ENCODE peak calls at places on chromosomes 5 and 9, in four cellular contexts. Z, U, N and E are unnamed samples.

GRCh38 chr9:135479469-135480052 is at the start of gene PPP1R26:
- DNase-seq in Z (no peak), U (peak; percentile 48), N (peak; percentile 45), E (no peak)

GRCh38 chr5:122845253-122846050 is at the start of gene SNX24:
- DNase-seq in Z (peak; percentile 82), U (peak; percentile 86), N (peak; percentile 78), E (no peak)

GRCh38 chr5:37776826-37777225 is 63.0 kb downstream of the GDNF start:
- DNase-seq in N (no peak), U (no peak), Z (no peak), E (no peak)

GRCh38 chr5:43061352-43061751 is 21.2 kb upstream of the ANXA2R start:
- DNase-seq in N (no peak), Z (no peak), U (no peak), E (no peak)

GRCh38 chr5:37014321-37014720 is 137.8 kb downstream of the NIPBL start:
- DNase-seq in Z (no peak), N (no peak), U (no peak), E (no peak)

GRCh38 chr9:94879230-94879629 is 152.7 kb downstream of the AOPEP start:
- DNase-seq in U (no peak), Z (no peak), N (no peak), E (no peak)

GRCh38 chr9:114445616-114446015 is 57.8 kb upstream of the AKNA start:
- DNase-seq in Z (no peak), U (no peak), N (no peak), E (no peak)

GRCh38 chr9:91734371-91734981 is 215.6 kb downstream of the ROR2 start:
- DNase-seq in Z (no peak), U (peak; percentile 80), N (peak; percentile 45), E (no peak)

GRCh38 chr5:139650689-139651501 is 2.7 kb downstream of the CXXC5 start:
- DNase-seq in N (no peak), U (peak; percentile 85), Z (peak; percentile 92), E (no peak)

GRCh38 chr5:72531496-72532190 is 24.4 kb upstream of the ZNF366 start:
- DNase-seq in N (no peak), Z (no peak), U (no peak), E (no peak)

GRCh38 chr9:68907910-68908309 is 106.0 kb downstream of the PRKACG start:
- DNase-seq in U (no peak), N (no peak), Z (no peak), E (no peak)

GRCh38 chr9:20684035-20684864 is at the start of gene FOCAD:
- DNase-seq in U (peak; percentile 98), Z (peak; percentile 97), N (peak; percentile 88), E (peak; percentile 83)

GRCh38 chr5:1545798-1546355 is 22.1 kb upstream of the LPCAT1 start:
- DNase-seq in Z (no peak), N (no peak), U (no peak), E (peak; percentile 99)

GRCh38 chr5:8012131-8012977 is 143.4 kb downstream of the MTRR start:
- DNase-seq in U (no peak), N (no peak), Z (no peak), E (no peak)

GRCh38 chr5:59599729-59600128 is 293.8 kb downstream of the PDE4D start:
- DNase-seq in U (no peak), Z (peak; percentile 25), N (no peak), E (no peak)

GRCh38 chr9:128323192-128323730 is 622 bp downstream of the COQ4 start:
- DNase-seq in U (no peak), Z (no peak), N (no peak), E (no peak)

GRCh38 chr9:36928670-36929349 is 105.3 kb downstream of the PAX5 start:
- DNase-seq in Z (no peak), N (no peak), U (no peak), E (no peak)

GRCh38 chr9:135413461-135413860 is 66.1 kb upstream of the PPP1R26 start:
- DNase-seq in N (no peak), U (no peak), Z (no peak), E (no peak)

GRCh38 chr5:109394806-109395205 is 15.0 kb downstream of the PJA2 start:
- DNase-seq in U (no peak), Z (no peak), N (no peak), E (no peak)

GRCh38 chr9:107858260-107858659 is 368.7 kb upstream of the KLF4 start:
- DNase-seq in U (no peak), N (no peak), Z (no peak), E (no peak)

GRCh38 chr5:55176176-55176818 is 3.3 kb upstream of the CDC20B start:
- DNase-seq in Z (peak; percentile 7), N (peak; percentile 75), U (peak; percentile 73), E (no peak)

GRCh38 chr9:30258079-30258478 is 2126.4 kb upstream of the ACO1 start:
- DNase-seq in Z (no peak), N (no peak), U (no peak), E (no peak)

GRCh38 chr5:38650540-38651275 is 94.3 kb upstream of the LIFR start:
- DNase-seq in N (peak; percentile 28), U (no peak), Z (no peak), E (peak; percentile 6)